ENCODE peak calls at places on chromosomes 4 and X, in seven cellular contexts. V, F, Q, M, G, S and R are unnamed samples.

GRCh38 chrX:150766351-150767044 is 73.3 kb downstream of the MTMR1 start:
- DNase-seq in V (no peak), F (no peak), Q (no peak), M (peak; percentile 42), G (no peak), S (peak; percentile 54), R (peak; percentile 44)

GRCh38 chrX:40468033-40468979 is 112.5 kb upstream of the ATP6AP2 start:
- DNase-seq in V (peak; percentile 5), F (peak; percentile 38), Q (no peak), M (peak; percentile 50), G (no peak), S (peak; percentile 76), R (peak; percentile 76)

GRCh38 chr4:1567808-1568581 is 116.1 kb downstream of the FAM53A start:
- DNase-seq in V (no peak), F (no peak), Q (no peak), M (peak; percentile 15), G (no peak), S (no peak), R (no peak)

GRCh38 chr4:742742-743311 is 37.2 kb downstream of the PCGF3 start:
- DNase-seq in V (peak; percentile 42), F (peak; percentile 65), Q (peak; percentile 56), M (peak; percentile 79), G (peak; percentile 94), S (peak; percentile 79), R (peak; percentile 65)

GRCh38 chr4:147160908-147161513 is 215.3 kb upstream of the TTC29 start:
- DNase-seq in V (peak; percentile 71), F (peak; percentile 69), Q (peak; percentile 43), M (peak; percentile 65), G (no peak), S (peak; percentile 40), R (peak; percentile 68)

GRCh38 chr4:146053901-146054300 is 115.3 kb upstream of the ZNF827 start:
- DNase-seq in V (peak; percentile 11), F (no peak), Q (no peak), M (no peak), G (no peak), S (no peak), R (no peak)

GRCh38 chr4:147731611-147732515 is at the start of gene ARHGAP10:
- DNase-seq in V (peak; percentile 82), F (peak; percentile 90), Q (peak; percentile 49), M (peak; percentile 68), G (peak; percentile 82), S (peak; percentile 65), R (peak; percentile 78)

GRCh38 chr4:108473163-108473720 is 147.1 kb upstream of the RPL34 start:
- DNase-seq in V (peak; percentile 7), F (peak; percentile 31), Q (no peak), M (no peak), G (no peak), S (no peak), R (no peak)

GRCh38 chr4:81166431-81166830 is 48.6 kb downstream of the PRKG2 start:
- DNase-seq in V (no peak), F (no peak), Q (no peak), M (no peak), G (no peak), S (no peak), R (no peak)

GRCh38 chr4:152488246-152488645 is 47.6 kb downstream of the FBXW7 start:
- DNase-seq in V (no peak), F (no peak), Q (no peak), M (no peak), G (no peak), S (no peak), R (no peak)

GRCh38 chrX:138411048-138411447 is 300.5 kb downstream of the FGF13 start:
- DNase-seq in V (no peak), F (no peak), Q (no peak), M (no peak), G (no peak), S (no peak), R (no peak)

GRCh38 chrX:13177921-13178320 is 133.5 kb upstream of the FAM9C start:
- DNase-seq in V (no peak), F (no peak), Q (no peak), M (no peak), G (no peak), S (no peak), R (no peak)

GRCh38 chr4:100738388-100739165 is 220.8 kb upstream of the EMCN start:
- DNase-seq in V (peak; percentile 68), F (peak; percentile 63), Q (no peak), M (peak; percentile 4), G (no peak), S (no peak), R (peak; percentile 12)

GRCh38 chr4:158020734-158021346 is 152.0 kb downstream of the GASK1B start:
- DNase-seq in V (peak; percentile 95), F (peak; percentile 88), Q (no peak), M (peak; percentile 70), G (no peak), S (no peak), R (peak; percentile 62)

GRCh38 chr4:80361329-80361900 is 25.9 kb downstream of the CFAP299 start:
- DNase-seq in V (peak; percentile 41), F (peak; percentile 36), Q (no peak), M (peak; percentile 49), G (no peak), S (no peak), R (peak; percentile 31)

GRCh38 chr4:6179362-6179761 is 21.0 kb downstream of the JAKMIP1 start:
- DNase-seq in V (no peak), F (no peak), Q (no peak), M (no peak), G (no peak), S (no peak), R (no peak)

GRCh38 chr4:6183740-6184139 is 16.6 kb downstream of the JAKMIP1 start:
- DNase-seq in V (no peak), F (no peak), Q (no peak), M (peak; percentile 70), G (no peak), S (no peak), R (no peak)

GRCh38 chr4:6182390-6183280 is 17.7 kb downstream of the JAKMIP1 start:
- DNase-seq in V (no peak), F (no peak), Q (no peak), M (no peak), G (no peak), S (no peak), R (peak; percentile 99)

GRCh38 chr4:6178757-6179156 is 21.6 kb downstream of the JAKMIP1 start:
- DNase-seq in V (no peak), F (no peak), Q (no peak), M (peak; percentile 44), G (no peak), S (no peak), R (no peak)

DNA sequence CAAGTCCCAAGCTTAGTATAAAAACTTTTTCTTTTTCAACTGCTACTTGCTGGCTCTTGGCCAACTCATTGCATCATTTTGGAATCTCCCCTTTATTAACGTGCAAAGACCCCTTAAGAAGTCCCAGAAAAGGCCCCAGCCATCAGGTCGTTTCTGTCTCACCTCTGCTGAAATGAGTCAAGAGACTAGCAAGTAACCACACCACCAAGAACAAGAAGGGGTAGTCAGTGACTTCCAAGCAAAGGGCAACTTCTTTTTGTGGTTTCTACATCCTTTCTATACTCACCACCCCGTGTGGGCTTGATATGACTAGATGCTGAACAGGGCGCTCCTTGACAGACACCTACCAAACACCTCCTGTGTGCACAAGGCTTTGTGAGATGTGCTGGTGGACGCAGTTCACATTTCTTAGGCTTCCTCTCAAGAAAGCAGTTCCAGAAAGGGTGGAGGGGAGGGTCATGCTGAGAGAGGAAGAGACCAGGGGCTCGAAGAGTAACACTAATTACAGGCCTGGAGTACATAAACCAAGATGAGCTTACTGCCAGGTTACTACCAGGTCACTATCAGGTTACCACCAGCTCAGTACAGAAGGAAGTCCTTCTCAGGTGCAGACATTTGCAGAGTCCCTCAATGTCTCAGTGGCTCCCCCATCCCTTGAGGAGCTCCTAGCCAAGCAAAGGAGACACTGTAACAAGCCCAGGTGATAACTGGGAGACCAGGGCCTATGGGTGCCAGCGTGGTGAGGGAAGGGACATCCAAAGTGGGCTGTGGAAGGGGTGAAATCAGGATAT is 19.3 kb downstream of the JAKMIP1 start:
- DNase-seq in V (no peak), F (no peak), Q (no peak), M (no peak), G (no peak), S (no peak), R (no peak)
- H3K4me1 ChIP-seq in V (no peaks in the 10 kb centered on the region), F (no peaks in the 10 kb centered on the region), Q (no peaks in the 10 kb centered on the region), M (no peaks in the 10 kb centered on the region), G (no peaks in the 10 kb centered on the region), S (no peaks in the 10 kb centered on the region), R (peaks cover 8% of the 10 kb centered on the region)

DNA sequence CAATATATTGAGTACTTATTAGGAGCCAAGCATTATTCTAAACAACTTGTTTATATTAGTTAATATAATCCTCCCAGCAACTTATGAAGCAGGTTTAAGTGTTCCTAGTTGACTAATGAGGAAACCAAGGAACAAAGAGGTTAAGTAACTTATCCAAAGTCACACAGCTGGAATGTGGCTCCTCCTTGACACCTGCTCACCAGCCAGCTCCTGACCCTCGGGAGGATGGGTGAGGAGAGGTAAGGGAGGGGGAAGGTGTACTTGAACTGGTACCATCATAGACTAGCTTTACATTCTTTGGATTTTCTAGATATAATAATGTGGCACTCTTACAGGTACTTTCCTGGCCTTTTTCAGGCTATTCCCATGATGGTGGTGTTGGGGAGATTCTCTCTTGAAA is 50.7 kb downstream of the ARHGEF38 start:
- DNase-seq in V (no peak), F (no peak), Q (no peak), M (peak; percentile 61), G (no peak), S (no peak), R (no peak)
- H2BK5ac ChIP-seq in V (no peak overlapping the region), F (no peak overlapping the region), Q (no peak overlapping the region), M (no peak overlapping the region), G (no peak overlapping the region), S (no peak overlapping the region), R (no peak overlapping the region)

GRCh38 chr4:102318105-102318504 is 27.2 kb downstream of the SLC39A8 start:
- DNase-seq in V (no peak), F (no peak), Q (no peak), M (peak; percentile 18), G (no peak), S (no peak), R (no peak)
- H3K4me1 ChIP-seq in V (no peaks in the 10 kb centered on the region), F (peaks cover 1% of the 10 kb centered on the region), Q (peaks cover 5% of the 10 kb centered on the region), M (peaks cover 18% of the 10 kb centered on the region), G (peaks cover 16% of the 10 kb centered on the region), S (peaks cover 17% of the 10 kb centered on the region), R (peaks cover 8% of the 10 kb centered on the region)

GRCh38 chr4:153798436-153798835 is 9.6 kb upstream of the SFRP2 start:
- DNase-seq in V (no peak), F (no peak), Q (no peak), M (no peak), G (no peak), S (no peak), R (peak; percentile 40)

GRCh38 chr4:153804742-153805141 is 15.9 kb upstream of the SFRP2 start:
- DNase-seq in V (no peak), F (peak; percentile 63), Q (no peak), M (no peak), G (no peak), S (no peak), R (no peak)

GRCh38 chr4:153794001-153794400 is 5.1 kb upstream of the SFRP2 start:
- DNase-seq in V (no peak), F (no peak), Q (no peak), M (no peak), G (no peak), S (no peak), R (no peak)

GRCh38 chr4:153798901-153799707 is 10.2 kb upstream of the SFRP2 start:
- DNase-seq in V (no peak), F (no peak), Q (no peak), M (no peak), G (no peak), S (no peak), R (no peak)

DNA sequence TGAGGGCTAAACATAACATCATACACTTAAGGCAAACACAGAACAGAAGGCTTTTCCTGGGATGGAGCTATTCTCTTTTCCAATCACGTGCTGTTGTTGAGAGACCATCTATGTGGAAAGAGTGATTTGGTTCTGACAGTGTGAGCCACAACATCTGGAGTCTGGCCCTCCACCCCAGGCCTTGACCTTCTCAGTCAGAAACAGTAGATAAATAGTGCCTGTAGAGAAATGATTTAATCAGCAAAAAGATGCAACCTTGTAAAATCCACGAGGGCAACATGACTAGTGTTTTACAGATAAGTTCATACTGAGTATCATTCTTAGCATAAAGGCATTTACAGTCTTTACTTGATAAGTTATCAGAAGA is 10.8 kb upstream of the SFRP2 start:
- DNase-seq in V (no peak), F (peak; percentile 43), Q (no peak), M (no peak), G (no peak), S (no peak), R (peak; percentile 41)
- H2BK5ac ChIP-seq in V (no peak overlapping the region), F (no peak overlapping the region), Q (no peak overlapping the region), M (no peak overlapping the region), G (no peak overlapping the region), S (no peak overlapping the region), R (no peak overlapping the region)